ENCODE peak calls at places on chromosomes 1 and 21, in ten cellular contexts. O is mammary epithelial cell; T is progenitor cell of endocrine pancreas; V is AG04450; X is substantia nigra; R is nucleus accumbens; B is GM12864; F is activated CD4-positive, CD25-positive, alpha-beta regulatory T cell; L is nephron progenitor cell; A is activated T-cell treated with anti-CD3 and anti-CD28 coated beads for 1 hour. C is an unnamed sample.

GRCh38 chr1:209585672-209586071 is 2.2 kb downstream of the CAMK1G start:
- DNase-seq in O (no peak), T (peak), V (no peak), X (peak), R (peak), B (no peak), F (no peak), L (peak), A (no peak), C (peak)

GRCh38 chr1:58883037-58883887 is 99.4 kb upstream of the JUN start:
- DNase-seq in O (peak), T (no peak), V (peak), X (no peak), R (no peak), B (no peak), F (no peak), L (no peak), A (no peak), C (peak)

GRCh38 chr1:203448521-203449061 is 27.0 kb upstream of the PRELP start:
- DNase-seq in O (no peak), T (no peak), V (no peak), X (no peak), R (no peak), B (no peak), F (no peak), L (peak), A (no peak), C (no peak)

GRCh38 chr1:200081151-200081981 is 53.9 kb downstream of the NR5A2 start:
- DNase-seq in O (no peak), T (no peak), V (no peak), X (no peak), R (no peak), B (no peak), F (no peak), L (no peak), A (no peak), C (no peak)

GRCh38 chr1:100847481-100847880 is 47.2 kb downstream of the EXTL2 start:
- DNase-seq in O (peak), T (no peak), V (no peak), X (no peak), R (no peak), B (no peak), F (no peak), L (no peak), A (no peak), C (no peak)

GRCh38 chr1:216723274-216723780 is at the start of gene ESRRG:
- DNase-seq in O (no peak), T (peak), V (no peak), X (no peak), R (peak), B (no peak), F (no peak), L (peak), A (no peak), C (no peak)

GRCh38 chr1:143720087-143721023 is 251.4 kb downstream of the FAM72C start:
- DNase-seq in O (peak), T (peak), V (no peak), X (no peak), R (no peak), B (no peak), F (no peak), L (no peak), A (no peak), C (no peak)

GRCh38 chr1:174953657-174954435 is 45.9 kb upstream of the CACYBP start:
- DNase-seq in O (no peak), T (no peak), V (no peak), X (no peak), R (no peak), B (no peak), F (no peak), L (no peak), A (no peak), C (no peak)

GRCh38 chr1:203777596-203777995 is 12.6 kb downstream of the LAX1 start:
- DNase-seq in O (no peak), T (no peak), V (no peak), X (no peak), R (no peak), B (no peak), F (no peak), L (no peak), A (no peak), C (no peak)

GRCh38 chr1:63818567-63819340 is 44.9 kb downstream of the ROR1 start:
- DNase-seq in O (peak), T (no peak), V (no peak), X (no peak), R (no peak), B (no peak), F (no peak), L (no peak), A (no peak), C (no peak)

GRCh38 chr21:16993416-16994044 is 519.3 kb upstream of the CXADR start:
- DNase-seq in O (no peak), T (no peak), V (no peak), X (no peak), R (no peak), B (no peak), F (no peak), L (no peak), A (no peak), C (no peak)

GRCh38 chr1:17335821-17336718 is 28.1 kb downstream of the PADI4 start:
- DNase-seq in O (peak), T (peak), V (peak), X (peak), R (no peak), B (no peak), F (peak), L (peak), A (peak), C (peak)

GRCh38 chr1:211580303-211580687 is 1.3 kb upstream of the SLC30A1 start:
- DNase-seq in O (no peak), T (no peak), V (no peak), X (no peak), R (no peak), B (no peak), F (no peak), L (no peak), A (no peak), C (no peak)

GRCh38 chr21:28337319-28337718 is 655.4 kb downstream of the LTN1 start:
- DNase-seq in O (peak), T (no peak), V (peak), X (no peak), R (no peak), B (no peak), F (no peak), L (no peak), A (no peak), C (no peak)

GRCh38 chr1:29849038-29849750 is 612.9 kb downstream of the PTPRU start:
- DNase-seq in O (peak), T (no peak), V (no peak), X (no peak), R (no peak), B (peak), F (no peak), L (peak), A (peak), C (peak)

GRCh38 chr1:223513309-223513708 is 120.1 kb downstream of the CCDC185 start:
- DNase-seq in O (no peak), T (no peak), V (no peak), X (no peak), R (no peak), B (no peak), F (no peak), L (no peak), A (no peak), C (no peak)

GRCh38 chr1:42735477-42736105 is 4.4 kb downstream of the CLDN19 start:
- DNase-seq in O (peak), T (no peak), V (no peak), X (no peak), R (no peak), B (no peak), F (no peak), L (no peak), A (no peak), C (no peak)

GRCh38 chr1:61310057-61310456 is 227.7 kb downstream of the NFIA start:
- DNase-seq in O (no peak), T (no peak), V (no peak), X (no peak), R (no peak), B (no peak), F (no peak), L (no peak), A (no peak), C (no peak)

GRCh38 chr1:29855761-29856160 is 619.4 kb downstream of the PTPRU start:
- DNase-seq in O (no peak), T (no peak), V (no peak), X (no peak), R (no peak), B (no peak), F (no peak), L (no peak), A (no peak), C (no peak)

GRCh38 chr1:38059632-38060286 is 13.2 kb upstream of the POU3F1 start:
- DNase-seq in O (no peak), T (no peak), V (no peak), X (no peak), R (no peak), B (no peak), F (no peak), L (no peak), A (no peak), C (no peak)

GRCh38 chr1:39663559-39663958 is 8.3 kb downstream of the NT5C1A start:
- DNase-seq in O (no peak), T (no peak), V (no peak), X (no peak), R (no peak), B (no peak), F (no peak), L (no peak), A (no peak), C (no peak)

GRCh38 chr1:52574594-52574993 is 21.7 kb upstream of the TUT4 start:
- DNase-seq in O (peak), T (no peak), V (peak), X (no peak), R (no peak), B (no peak), F (no peak), L (no peak), A (no peak), C (peak)

GRCh38 chr1:165945911-165946310 is 118.5 kb downstream of the UCK2 start:
- DNase-seq in O (no peak), T (no peak), V (no peak), X (no peak), R (no peak), B (no peak), F (no peak), L (no peak), A (no peak), C (no peak)

GRCh38 chr1:61076728-61077675 is 5.4 kb upstream of the NFIA start:
- DNase-seq in O (peak), T (peak), V (peak), X (peak), R (peak), B (peak), F (no peak), L (peak), A (peak), C (peak)

GRCh38 chr1:94993931-94994645 is 67.2 kb upstream of the CNN3 start:
- DNase-seq in O (no peak), T (no peak), V (no peak), X (no peak), R (no peak), B (no peak), F (no peak), L (no peak), A (no peak), C (no peak)

GRCh38 chr1:118588566-118588965 is 399.6 kb downstream of the TBX15 start:
- DNase-seq in O (no peak), T (no peak), V (no peak), X (no peak), R (no peak), B (no peak), F (no peak), L (no peak), A (no peak), C (no peak)

GRCh38 chr1:231278100-231278790 is 37.2 kb downstream of the GNPAT start:
- DNase-seq in O (no peak), T (no peak), V (no peak), X (no peak), R (no peak), B (no peak), F (no peak), L (no peak), A (no peak), C (no peak)

GRCh38 chr1:81590171-81590570 is 210.6 kb upstream of the ADGRL2 start:
- DNase-seq in O (no peak), T (no peak), V (no peak), X (no peak), R (no peak), B (no peak), F (no peak), L (no peak), A (no peak), C (no peak)

GRCh38 chr21:26946744-26947446 is 20.0 kb downstream of the ADAMTS5 start:
- DNase-seq in O (no peak), T (no peak), V (no peak), X (no peak), R (no peak), B (no peak), F (no peak), L (no peak), A (no peak), C (no peak)

GRCh38 chr1:86395771-86396502 is at the start of gene ODF2L:
- DNase-seq in O (peak), T (peak), V (peak), X (peak), R (peak), B (no peak), F (peak), L (peak), A (peak), C (peak)

GRCh38 chr1:37872692-37873091 is 13.3 kb upstream of the MTF1 start:
- DNase-seq in O (no peak), T (no peak), V (no peak), X (no peak), R (no peak), B (no peak), F (no peak), L (no peak), A (no peak), C (no peak)

GRCh38 chr1:157218671-157219070 is 80.5 kb upstream of the ETV3 start:
- DNase-seq in O (no peak), T (no peak), V (no peak), X (no peak), R (no peak), B (no peak), F (no peak), L (no peak), A (no peak), C (no peak)

GRCh38 chr1:47658161-47658920 is 220.5 kb downstream of the FOXD2 start:
- DNase-seq in O (no peak), T (no peak), V (no peak), X (no peak), R (no peak), B (no peak), F (no peak), L (no peak), A (no peak), C (no peak)

GRCh38 chr1:33985166-33985565 is 121.3 kb downstream of the HMGB4 start:
- DNase-seq in O (no peak), T (no peak), V (no peak), X (no peak), R (no peak), B (no peak), F (no peak), L (no peak), A (no peak), C (no peak)

GRCh38 chr1:243596441-243597183 is 253.4 kb downstream of the AKT3 start:
- DNase-seq in O (peak), T (no peak), V (peak), X (no peak), R (no peak), B (peak), F (no peak), L (no peak), A (peak), C (no peak)

GRCh38 chr1:240092301-240093119 is 827 bp downstream of the FMN2 start:
- DNase-seq in O (peak), T (peak), V (peak), X (no peak), R (no peak), B (no peak), F (no peak), L (peak), A (no peak), C (peak)

GRCh38 chr1:11501491-11501897 is 22.5 kb downstream of the DISP3 start:
- DNase-seq in O (no peak), T (no peak), V (no peak), X (no peak), R (no peak), B (no peak), F (no peak), L (no peak), A (no peak), C (no peak)